ENCODE peak calls at places on chromosome 11, in seven cellular contexts. N, V, I, K, P, A and X are unnamed samples.

GRCh38 chr11:119422505-119423416 is at the start of gene THY1:
- DNase-seq in A (peak), I (peak), K (peak), P (peak), N (peak), V (no peak), X (no peak)

GRCh38 chr11:88779551-88779950 is 286.2 kb downstream of the GRM5 start:
- DNase-seq in N (no peak), I (no peak), K (peak), P (peak), A (peak), V (peak), X (no peak)

GRCh38 chr11:66934971-66935779 is 23.0 kb downstream of the PC start:
- DNase-seq in K (peak), N (no peak), A (peak), I (no peak), P (peak), V (no peak), X (no peak)

GRCh38 chr11:12076840-12077534 is 33.4 kb upstream of the MICAL2 start:
- DNase-seq in N (no peak), K (no peak), P (no peak), A (peak), I (no peak), V (no peak), X (no peak)

GRCh38 chr11:19605500-19606371 is 106.9 kb upstream of the NAV2 start:
- DNase-seq in I (no peak), K (peak), A (peak), N (no peak), P (peak), V (no peak), X (no peak)

GRCh38 chr11:36578458-36578857 is 10.7 kb downstream of the RAG1 start:
- DNase-seq in A (no peak), P (no peak), I (no peak), V (no peak), N (no peak), K (no peak), X (no peak)

GRCh38 chr11:105000797-105001196 is 22.2 kb downstream of the CASP5 start:
- DNase-seq in K (no peak), A (peak), I (peak), V (no peak), P (no peak), N (peak), X (peak)

GRCh38 chr11:20647976-20648565 is 21.3 kb upstream of the NELL1 start:
- DNase-seq in N (peak), A (peak), I (peak), V (peak), P (peak), K (peak), X (peak)

GRCh38 chr11:114315749-114316368 is 19.7 kb downstream of the NNMT start:
- DNase-seq in K (no peak), A (peak), N (peak), V (no peak), I (peak), P (no peak), X (peak)

GRCh38 chr11:65586676-65587075 is 8.9 kb downstream of the KCNK7 start:
- DNase-seq in I (peak), A (no peak), V (no peak), K (peak), P (no peak), N (peak), X (no peak)

GRCh38 chr11:79697905-79698304 is 257.1 kb upstream of the TENM4 start:
- DNase-seq in I (no peak), K (no peak), P (no peak), N (no peak), A (no peak), V (no peak), X (no peak)

GRCh38 chr11:65067446-65067845 is 9.1 kb upstream of the NAALADL1 start:
- DNase-seq in A (no peak), P (no peak), N (no peak), K (no peak), I (no peak), V (no peak), X (no peak)

GRCh38 chr11:5547982-5548381 is 358 bp downstream of the OR52H1 start:
- DNase-seq in A (no peak), I (no peak), K (no peak), V (no peak), P (no peak), N (no peak), X (no peak)

GRCh38 chr11:129313588-129314288 is 61.9 kb upstream of the BARX2 start:
- DNase-seq in P (peak), V (no peak), A (peak), N (no peak), I (no peak), K (peak), X (no peak)

GRCh38 chr11:13216019-13217006 is 61.3 kb upstream of the BMAL1 start:
- DNase-seq in V (peak), P (peak), I (peak), A (peak), N (peak), K (peak), X (peak)

GRCh38 chr11:93573184-93573583 is 30.0 kb upstream of the SMCO4 start:
- DNase-seq in A (peak), P (no peak), V (no peak), N (no peak), K (no peak), I (no peak), X (no peak)

GRCh38 chr11:64926689-64927088 is 2.2 kb downstream of the PPP2R5B start:
- DNase-seq in N (no peak), K (no peak), I (no peak), P (no peak), V (no peak), A (no peak), X (no peak)

GRCh38 chr11:23311986-23312940 is 452.0 kb upstream of the CCDC179 start:
- DNase-seq in A (peak), P (peak), K (peak), V (no peak), N (peak), I (peak), X (peak)

GRCh38 chr11:26247340-26247739 is 84.6 kb upstream of the ANO3 start:
- DNase-seq in P (peak), I (no peak), V (peak), K (peak), A (peak), N (no peak), X (no peak)

GRCh38 chr11:119012629-119013170 is 5.4 kb downstream of the RPS25 start:
- DNase-seq in P (no peak), V (no peak), N (no peak), I (no peak), K (no peak), A (no peak), X (no peak)

GRCh38 chr11:60989108-60989650 is 17.7 kb downstream of the CD6 start:
- DNase-seq in V (no peak), P (no peak), A (no peak), I (no peak), N (no peak), K (no peak), X (no peak)

GRCh38 chr11:74948546-74948897 is 369 bp downstream of the XRRA1 start:
- DNase-seq in P (no peak), A (peak), N (no peak), I (no peak), K (no peak), V (no peak), X (no peak)

GRCh38 chr11:44565008-44565745 is at the start of gene CD82:
- DNase-seq in K (peak), V (peak), P (peak), I (peak), N (peak), A (peak), X (peak)

GRCh38 chr11:68939583-68940555 is 36.2 kb downstream of the IGHMBP2 start:
- DNase-seq in I (no peak), K (no peak), N (no peak), A (no peak), V (no peak), P (no peak), X (no peak)

GRCh38 chr11:126483796-126484195 is 128.3 kb downstream of the ST3GAL4 start:
- DNase-seq in K (no peak), I (no peak), P (no peak), A (no peak), N (no peak), V (no peak), X (no peak)

GRCh38 chr11:126485986-126486635 is 130.6 kb downstream of the ST3GAL4 start:
- DNase-seq in N (no peak), P (no peak), A (no peak), K (no peak), V (no peak), I (no peak), X (no peak)

GRCh38 chr11:126484266-126484665 is 128.8 kb downstream of the ST3GAL4 start:
- DNase-seq in A (peak), I (no peak), V (peak), N (no peak), P (peak), K (peak), X (no peak)

GRCh38 chr11:126487711-126488110 is 132.2 kb downstream of the ST3GAL4 start:
- DNase-seq in I (no peak), K (no peak), P (no peak), N (no peak), V (no peak), A (no peak), X (no peak)

GRCh38 chr11:126485021-126485781 is 129.7 kb downstream of the ST3GAL4 start:
- DNase-seq in A (peak), V (peak), I (no peak), K (peak), N (no peak), P (peak), X (no peak)
- H3K4me2 ChIP-seq in A (no peak), V (no peak), I (no peak), K (no peak), N (no peak), P (peak), X (no peak)

GRCh38 chr11:77876045-77876444 is 55.1 kb downstream of the AAMDC start:
- DNase-seq in A (no peak), V (no peak), P (no peak), N (peak), K (no peak), I (no peak), X (no peak)
- H3K4me2 ChIP-seq in A (no peak), V (no peak), P (no peak), N (peak), K (no peak), I (no peak), X (no peak)

GRCh38 chr11:8335186-8335585 is 71.5 kb upstream of the LMO1 start:
- DNase-seq in K (no peak), V (no peak), I (peak), A (no peak), N (peak), P (no peak), X (no peak)

GRCh38 chr11:8337396-8337795 is 73.7 kb upstream of the LMO1 start:
- DNase-seq in P (no peak), N (no peak), K (no peak), A (no peak), I (no peak), V (no peak), X (no peak)

GRCh38 chr11:8337115-8337386 is 73.4 kb upstream of the LMO1 start:
- DNase-seq in P (no peak), N (no peak), K (no peak), A (no peak), V (no peak), I (no peak), X (no peak)

GRCh38 chr11:8335683-8336082 is 72.0 kb upstream of the LMO1 start:
- DNase-seq in K (no peak), P (peak), V (no peak), I (no peak), A (peak), N (no peak), X (no peak)

DNA sequence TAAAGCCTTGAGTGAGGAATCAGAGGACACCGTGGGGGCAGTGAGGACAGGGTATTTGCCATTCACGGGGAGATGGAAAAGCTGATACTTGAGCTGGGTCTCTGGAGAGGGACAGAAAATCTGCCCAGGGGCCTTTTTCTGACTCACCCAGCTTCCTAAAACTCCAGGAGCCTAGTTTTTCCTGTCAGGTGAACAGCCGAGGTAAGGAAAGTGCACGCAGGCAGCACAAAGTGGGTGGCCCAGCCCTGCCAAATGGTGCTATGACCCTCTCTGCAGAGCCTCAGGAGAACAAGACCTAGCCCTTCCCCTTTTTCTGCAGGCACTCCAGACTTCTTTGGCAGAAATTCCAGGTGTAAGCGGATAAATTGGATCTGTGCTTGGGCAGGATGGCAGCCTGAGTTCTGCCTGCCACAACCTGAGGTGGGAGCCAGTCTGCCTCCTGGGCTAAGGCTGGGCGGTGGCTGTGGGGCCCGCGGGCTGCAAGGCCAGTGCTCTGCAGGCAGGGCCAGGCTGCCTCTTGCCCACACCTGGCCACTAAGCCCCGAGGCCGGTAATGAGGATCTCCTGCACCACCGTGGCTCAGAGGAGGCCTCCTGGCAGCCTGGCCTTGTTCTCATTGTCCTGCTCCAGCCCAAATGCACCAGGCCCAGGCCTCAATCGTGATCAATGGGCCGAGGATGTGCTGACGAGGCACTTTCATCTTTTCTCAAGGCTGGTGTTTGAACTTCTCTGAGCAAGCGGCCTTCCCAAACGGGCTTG is 72.9 kb upstream of the LMO1 start:
- DNase-seq in P (no peak), A (no peak), N (no peak), I (peak), K (no peak), V (peak), X (no peak)
- H3K4me2 ChIP-seq in P (no peak), A (no peak), N (no peak), I (no peak), K (no peak), V (peak), X (no peak)

GRCh38 chr11:48094643-48095339 is 114.4 kb downstream of the PTPRJ start:
- DNase-seq in K (no peak), I (no peak), N (no peak), P (no peak), V (no peak), A (no peak), X (no peak)
- H3K4me2 ChIP-seq in K (no peak), I (no peak), N (no peak), P (no peak), V (no peak), A (no peak), X (no peak)

GRCh38 chr11:47398011-47398410 is 10.4 kb upstream of the SLC39A13 start:
- DNase-seq in K (no peak), P (no peak), I (no peak), N (no peak), A (no peak), V (no peak), X (no peak)
- H3K4me2 ChIP-seq in K (no peak), P (no peak), I (no peak), N (no peak), A (no peak), V (no peak), X (no peak)